ENCODE peak calls at places on chromosome 3, in six cellular contexts. Z, Y, Q, H, O and E are unnamed samples.

GRCh38 chr3:54970895-54971294 is 43.0 kb upstream of the LRTM1 start:
- DNase-seq in Q (no peak), O (no peak), Y (no peak), H (peak; percentile 59), Z (no peak), E (no peak)

GRCh38 chr3:90062018-90062417 is 954.6 kb downstream of the EPHA3 start:
- DNase-seq in Q (no peak), O (no peak), H (peak; percentile 2), Y (no peak), Z (no peak), E (no peak)

GRCh38 chr3:65033577-65033976 is 345.8 kb upstream of the ADAMTS9 start:
- DNase-seq in Q (no peak), H (no peak), O (no peak), Z (no peak), Y (no peak), E (no peak)

GRCh38 chr3:73868688-73869315 is 244.1 kb upstream of the PDZRN3 start:
- DNase-seq in H (peak; percentile 38), O (peak; percentile 27), Z (no peak), Q (no peak), Y (peak; percentile 32), E (no peak)

GRCh38 chr3:194875581-194876402 is 190.1 kb downstream of the FAM43A start:
- DNase-seq in Y (no peak), H (no peak), O (no peak), Q (no peak), Z (no peak), E (no peak)

GRCh38 chr3:33277193-33277882 is at the start of gene FBXL2:
- DNase-seq in Q (no peak), Y (peak; percentile 26), Z (no peak), H (peak; percentile 49), O (peak; percentile 69), E (peak; percentile 13)

GRCh38 chr3:131549340-131549739 is 46.6 kb upstream of the MRPL3 start:
- DNase-seq in H (no peak), Z (no peak), Q (no peak), O (peak; percentile 46), Y (no peak), E (no peak)

GRCh38 chr3:176767385-176767784 is 429.9 kb downstream of the TBL1XR1 start:
- DNase-seq in O (no peak), Q (no peak), Z (no peak), Y (no peak), H (peak; percentile 28), E (no peak)

GRCh38 chr3:37766220-37766605 is 95.5 kb upstream of the CTDSPL start:
- DNase-seq in O (peak; percentile 24), H (no peak), Q (no peak), Y (no peak), Z (no peak), E (no peak)

GRCh38 chr3:143736651-143737050 is 111.6 kb downstream of the SLC9A9 start:
- DNase-seq in Q (no peak), H (peak; percentile 1), Z (no peak), Y (no peak), O (no peak), E (no peak)

GRCh38 chr3:35944915-35945710 is 305.8 kb downstream of the ARPP21 start:
- DNase-seq in Y (no peak), Q (no peak), Z (no peak), O (no peak), H (peak; percentile 51), E (no peak)

GRCh38 chr3:150447631-150448465 is 39.8 kb downstream of the TSC22D2 start:
- DNase-seq in O (no peak), Z (no peak), H (no peak), Y (no peak), Q (no peak), E (no peak)

GRCh38 chr3:72625616-72626337 is 222.5 kb downstream of the SHQ1 start:
- DNase-seq in H (peak; percentile 16), O (no peak), Q (no peak), Y (no peak), Z (no peak), E (no peak)

GRCh38 chr3:23159929-23160328 is 43.2 kb upstream of the UBE2E2 start:
- DNase-seq in H (peak; percentile 95), Q (no peak), Z (no peak), Y (no peak), O (no peak), E (no peak)

GRCh38 chr3:55164191-55164590 is 236.3 kb upstream of the LRTM1 start:
- DNase-seq in Q (no peak), O (no peak), H (no peak), Z (no peak), Y (no peak), E (no peak)

GRCh38 chr3:108475220-108475782 is 35.1 kb downstream of the MYH15 start:
- DNase-seq in O (no peak), Z (no peak), H (no peak), Q (no peak), Y (no peak), E (no peak)

GRCh38 chr3:114380233-114380645 is 86.4 kb downstream of the TIGIT start:
- DNase-seq in Q (no peak), Y (peak; percentile 65), O (no peak), H (peak; percentile 92), Z (no peak), E (no peak)

GRCh38 chr3:121411554-121411953 is 134.2 kb downstream of the POLQ start:
- DNase-seq in H (peak; percentile 40), Y (no peak), Q (no peak), O (no peak), Z (no peak), E (no peak)

GRCh38 chr3:9808345-9809037 is 1.6 kb upstream of the TTLL3 start:
- DNase-seq in Q (peak; percentile 61), Z (no peak), Y (no peak), O (peak; percentile 45), H (peak; percentile 43), E (no peak)

GRCh38 chr3:99614768-99615167 is 23.6 kb upstream of the COL8A1 start:
- DNase-seq in O (no peak), Z (no peak), Y (no peak), H (no peak), Q (no peak), E (no peak)

GRCh38 chr3:144362126-144362525 is 390.5 kb downstream of the DIPK2A start:
- DNase-seq in O (no peak), Q (no peak), Y (no peak), Z (no peak), H (no peak), E (no peak)

GRCh38 chr3:30471076-30471475 is 135.3 kb upstream of the TGFBR2 start:
- DNase-seq in Y (no peak), Q (no peak), H (peak; percentile 22), O (no peak), Z (no peak), E (no peak)

GRCh38 chr3:29805757-29806156 is 524.9 kb downstream of the RBMS3 start:
- DNase-seq in Y (no peak), Q (no peak), H (peak; percentile 59), O (peak; percentile 17), Z (no peak), E (no peak)

GRCh38 chr3:48518755-48519154 is 14.8 kb upstream of the SHISA5 start:
- DNase-seq in Y (no peak), O (no peak), Q (no peak), H (no peak), Z (no peak), E (no peak)

GRCh38 chr3:48511551-48511950 is 7.6 kb upstream of the SHISA5 start:
- DNase-seq in H (no peak), Q (no peak), Z (no peak), Y (no peak), O (no peak), E (no peak)

GRCh38 chr3:48516571-48516970 is 12.6 kb upstream of the SHISA5 start:
- DNase-seq in O (no peak), Q (no peak), Z (no peak), H (no peak), Y (no peak), E (no peak)

GRCh38 chr3:48518069-48518468 is 14.1 kb upstream of the SHISA5 start:
- DNase-seq in Y (no peak), Q (no peak), O (no peak), H (no peak), Z (no peak), E (no peak)

GRCh38 chr3:48514431-48515227 is 10.7 kb upstream of the SHISA5 start:
- DNase-seq in O (peak; percentile 72), Y (no peak), Q (no peak), Z (no peak), H (no peak), E (no peak)
- H3K4me1 ChIP-seq in O (peaks cover 11% of the 10 kb centered on the region), Y (no peaks in the 10 kb centered on the region), Q (peaks cover 61% of the 10 kb centered on the region), Z (peaks cover 61% of the 10 kb centered on the region), H (peaks cover 2% of the 10 kb centered on the region), E (no peaks in the 10 kb centered on the region)

GRCh38 chr3:175433026-175433668 is 574.0 kb downstream of the NAALADL2 start:
- DNase-seq in O (no peak), H (peak; percentile 93), Y (no peak), Q (no peak), Z (no peak), E (no peak)
- H3K9me3 ChIP-seq in O (no peaks in the 10 kb centered on the region), H (no peaks in the 10 kb centered on the region), Y (no peaks in the 10 kb centered on the region), Q (no peaks in the 10 kb centered on the region), Z (no peaks in the 10 kb centered on the region), E (no peaks in the 10 kb centered on the region)

DNA sequence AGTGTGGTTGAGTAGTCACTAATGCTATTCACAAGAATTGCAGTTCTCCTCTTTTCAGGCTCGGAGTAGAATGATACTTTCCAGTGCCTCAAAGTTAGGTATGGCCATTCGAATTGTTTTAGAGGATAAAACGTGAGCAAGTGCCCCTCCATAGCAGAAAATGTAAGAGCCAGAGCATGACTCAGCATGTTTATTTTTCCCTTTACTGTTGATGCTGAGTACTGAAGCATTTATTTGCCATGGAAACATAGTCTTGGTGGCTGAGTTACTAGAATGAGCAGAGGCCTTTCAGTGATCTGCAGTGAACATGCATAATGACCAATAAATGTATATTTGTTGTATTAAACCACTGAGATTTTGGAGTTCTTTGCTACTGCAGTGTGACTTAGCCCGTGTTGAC is 540.6 kb downstream of the NLGN1 start:
- DNase-seq in Z (no peak), H (peak; percentile 76), O (no peak), Y (no peak), Q (no peak), E (no peak)
- H3K4me3 ChIP-seq in Z (no peak overlapping the region), H (no peak overlapping the region), O (no peak overlapping the region), Y (no peak overlapping the region), Q (no peak overlapping the region), E (no peak overlapping the region)

GRCh38 chr3:58039609-58040008 is 31.4 kb downstream of the FLNB start:
- DNase-seq in H (no peak), O (no peak), Y (no peak), Q (no peak), Z (no peak), E (no peak)
- H3K4me1 ChIP-seq in H (peaks cover 35% of the 10 kb centered on the region), O (peaks cover 29% of the 10 kb centered on the region), Y (peaks cover 30% of the 10 kb centered on the region), Q (peaks cover 37% of the 10 kb centered on the region), Z (peaks cover 4% of the 10 kb centered on the region), E (peaks cover 99% of the 10 kb centered on the region)

DNA sequence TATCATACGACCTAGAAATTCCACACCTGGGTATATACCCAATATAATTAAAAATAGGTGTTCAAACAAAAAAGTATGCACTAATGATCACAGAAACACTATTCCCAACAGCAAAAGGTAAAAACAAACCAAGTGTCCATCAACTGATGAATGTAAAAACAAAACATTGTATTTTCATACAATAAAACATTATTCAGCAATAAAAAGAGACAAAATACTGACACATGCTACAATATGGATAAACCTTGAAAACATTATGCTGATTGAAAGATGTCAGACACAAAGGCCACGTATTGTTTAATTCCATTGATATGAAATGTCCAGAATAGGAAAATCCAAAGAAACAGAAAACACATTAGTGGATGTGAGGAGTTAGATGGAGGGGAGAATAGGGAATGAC is 71.0 kb downstream of the RPL22L1 start:
- DNase-seq in Z (no peak), H (no peak), Y (no peak), Q (no peak), O (no peak), E (no peak)
- H3K9me3 ChIP-seq in Z (no peaks in the 10 kb centered on the region), H (no peaks in the 10 kb centered on the region), Y (no peaks in the 10 kb centered on the region), Q (no peaks in the 10 kb centered on the region), O (no peaks in the 10 kb centered on the region), E (no peaks in the 10 kb centered on the region)